ENCODE peak calls at places on chromosomes 7 and 10, in four cellular contexts. I, S, N and X are unnamed samples.

GRCh38 chr10:95394161-95394880 is 103.5 kb upstream of the PDLIM1 start:
- DNase-seq in I (peak), S (no peak), N (no peak), X (peak)

GRCh38 chr10:84534168-84534567 is 205.8 kb downstream of the CCSER2 start:
- DNase-seq in I (no peak), S (no peak), N (no peak), X (no peak)

GRCh38 chr7:109376576-109376975 is 806.9 kb downstream of the DNAJB9 start:
- DNase-seq in I (peak), S (no peak), N (no peak), X (no peak)

GRCh38 chr7:32958046-32959025 is 1.1 kb downstream of the FKBP9 start:
- DNase-seq in I (peak), S (no peak), N (peak), X (peak)

GRCh38 chr10:126331101-126331500 is 57.2 kb downstream of the ADAM12 start:
- DNase-seq in I (peak), S (no peak), N (no peak), X (no peak)

GRCh38 chr7:91397612-91398011 is 133.4 kb downstream of the FZD1 start:
- DNase-seq in I (no peak), S (no peak), N (no peak), X (no peak)

GRCh38 chr7:7681191-7681935 is 37.0 kb downstream of the RPA3 start:
- DNase-seq in I (peak), S (peak), N (no peak), X (peak)

GRCh38 chr7:20306499-20306946 is 24.2 kb upstream of the ITGB8 start:
- DNase-seq in I (peak), S (no peak), N (no peak), X (no peak)

GRCh38 chr7:37311282-37311868 is 137.3 kb downstream of the ELMO1 start:
- DNase-seq in I (peak), S (no peak), N (no peak), X (no peak)

GRCh38 chr10:16967000-16967865 is 150.0 kb upstream of the RSU1 start:
- DNase-seq in I (peak), S (no peak), N (no peak), X (peak)

GRCh38 chr10:73953665-73954064 is 42.7 kb downstream of the PLAU start:
- DNase-seq in I (peak), S (no peak), N (no peak), X (peak)

GRCh38 chr10:112792487-112793196 is 157.4 kb upstream of the TCF7L2 start:
- DNase-seq in I (no peak), S (peak), N (peak), X (no peak)

GRCh38 chr10:94115725-94116124 is 122.0 kb downstream of the PLCE1 start:
- DNase-seq in I (peak), S (no peak), N (no peak), X (no peak)

GRCh38 chr7:142501434-142501833 is 243.6 kb upstream of the PRSS58 start:
- DNase-seq in I (no peak), S (no peak), N (no peak), X (no peak)

GRCh38 chr10:106114656-106115186 is 1049.8 kb downstream of the SORCS1 start:
- DNase-seq in I (no peak), S (no peak), N (no peak), X (no peak)

GRCh38 chr10:98957801-98958200 is 277.9 kb downstream of the HPSE2 start:
- DNase-seq in I (peak), S (no peak), N (no peak), X (no peak)

GRCh38 chr7:28956608-28957063 is 1.5 kb downstream of the TRIL start:
- DNase-seq in I (no peak), S (peak), N (peak), X (no peak)

GRCh38 chr10:72274730-72275350 is 1.1 kb downstream of the DDIT4 start:
- DNase-seq in I (no peak), S (peak), N (peak), X (peak)

GRCh38 chr7:110534241-110534931 is 556.5 kb upstream of the LRRN3 start:
- DNase-seq in I (peak), S (no peak), N (no peak), X (peak)

GRCh38 chr10:44382981-44383748 is 1.7 kb downstream of the CXCL12 start:
- DNase-seq in I (no peak), S (peak), N (no peak), X (no peak)

GRCh38 chr7:149334930-149335329 is 72.9 kb downstream of the ZNF783 start:
- DNase-seq in I (no peak), S (no peak), N (no peak), X (no peak)

GRCh38 chr7:107966701-107967100 is 36.3 kb downstream of the LAMB1 start:
- DNase-seq in I (peak), S (no peak), N (no peak), X (peak)

GRCh38 chr10:93216341-93216985 is 142.8 kb downstream of the CYP26A1 start:
- DNase-seq in I (no peak), S (no peak), N (no peak), X (no peak)

GRCh38 chr7:42350801-42351200 is 113.8 kb upstream of the GLI3 start:
- DNase-seq in I (peak), S (no peak), N (peak), X (no peak)

GRCh38 chr10:102334106-102334505 is 61.4 kb upstream of the NFKB2 start:
- DNase-seq in I (no peak), S (no peak), N (peak), X (no peak)

GRCh38 chr10:16314259-16314658 is 122.6 kb upstream of the PTER start:
- DNase-seq in I (no peak), S (no peak), N (no peak), X (no peak)

GRCh38 chr7:44460325-44460724 is 30.1 kb downstream of the NUDCD3 start:
- DNase-seq in I (peak), S (no peak), N (no peak), X (peak)

GRCh38 chr7:157974678-157975230 is 612.9 kb downstream of the PTPRN2 start:
- DNase-seq in I (no peak), S (no peak), N (no peak), X (no peak)